ENCODE peak calls at places on chromosome 4, in four cellular contexts. T is IMR-90, K is endodermal cell, Q is heart left ventricle. O is an unnamed sample.
A peak's percentile ranks its signal among the peaks of the same experiment; 100 is the strongest.

GRCh38 chr4:89509708-89510269 is 202.2 kb upstream of the GPRIN3 start:
- DNase-seq in T (peak; percentile 84), Q (no peak), K (no peak), O (no peak)

GRCh38 chr4:105461221-105462041 is 12.4 kb downstream of the PPA2 start:
- DNase-seq in Q (no peak), T (no peak), K (no peak), O (no peak)

GRCh38 chr4:13543648-13544555 is at the start of gene NKX3-2:
- DNase-seq in Q (no peak), K (peak; percentile 84), T (peak; percentile 20), O (peak; percentile 25)

GRCh38 chr4:139665079-139665689 is 435 bp upstream of the MGST2 start:
- DNase-seq in K (no peak), T (no peak), Q (no peak), O (no peak)

GRCh38 chr4:108024078-108024990 is 34.6 kb downstream of the HADH start:
- DNase-seq in Q (no peak), T (no peak), K (no peak), O (no peak)

GRCh38 chr4:86825511-86825910 is 23.7 kb downstream of the SLC10A6 start:
- DNase-seq in Q (no peak), T (peak; percentile 44), K (no peak), O (peak; percentile 43)

GRCh38 chr4:41709844-41710481 is 38.6 kb downstream of the PHOX2B start:
- DNase-seq in Q (no peak), K (no peak), T (peak; percentile 97), O (peak; percentile 81)

GRCh38 chr4:8710416-8710815 is 117.9 kb downstream of the CPZ start:
- DNase-seq in T (no peak), K (no peak), Q (no peak), O (no peak)

GRCh38 chr4:138449938-138450337 is 207.8 kb upstream of the SLC7A11 start:
- DNase-seq in K (no peak), T (no peak), Q (no peak), O (no peak)

GRCh38 chr4:48127882-48128394 is 6.1 kb downstream of the TXK start:
- DNase-seq in T (peak; percentile 94), K (peak; percentile 94), Q (peak; percentile 51), O (peak; percentile 91)

GRCh38 chr4:48130100-48130499 is 4.0 kb downstream of the TXK start:
- DNase-seq in Q (no peak), K (no peak), T (no peak), O (no peak)

GRCh38 chr4:48129307-48130014 is 4.6 kb downstream of the TXK start:
- DNase-seq in K (peak; percentile 54), Q (no peak), T (no peak), O (peak; percentile 3)

GRCh38 chr4:48133668-48134444 is at the start of gene TXK:
- DNase-seq in Q (no peak), T (peak; percentile 13), K (no peak), O (no peak)

DNA sequence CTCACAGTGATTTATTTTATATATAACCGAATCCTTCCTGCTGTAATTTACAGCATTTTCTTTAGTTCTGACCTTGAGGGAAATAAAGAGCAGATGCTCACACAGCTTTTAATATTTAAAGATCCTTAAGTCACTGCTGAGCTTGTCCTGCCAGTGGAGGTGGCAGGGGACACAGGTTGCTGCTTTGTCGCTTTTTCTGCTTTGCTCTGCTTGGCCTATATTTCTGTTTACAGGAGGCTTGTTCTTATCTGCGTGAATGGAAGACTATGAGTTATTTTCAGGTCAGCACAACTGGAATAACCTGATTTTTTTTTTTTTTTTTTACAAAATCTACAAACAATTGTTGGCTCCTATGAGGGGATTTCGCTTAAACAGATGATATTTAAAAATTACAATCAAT is 2.3 kb downstream of the TXK start:
- DNase-seq in K (no peak), T (no peak), Q (no peak), O (peak; percentile 1)
- H3K4me1 ChIP-seq in K (peaks cover 13% of the 10 kb centered on the region), T (peaks cover 3% of the 10 kb centered on the region), Q (no peaks in the 10 kb centered on the region), O (peaks cover 29% of the 10 kb centered on the region)

GRCh38 chr4:110418641-110419040 is 57.3 kb upstream of the ENPEP start:
- DNase-seq in K (peak; percentile 64), T (no peak), Q (no peak), O (no peak)

GRCh38 chr4:110424144-110424543 is 51.8 kb upstream of the ENPEP start:
- DNase-seq in K (no peak), T (no peak), Q (no peak), O (no peak)
- H3K4me1 ChIP-seq in K (no peaks in the 10 kb centered on the region), T (no peaks in the 10 kb centered on the region), Q (no peaks in the 10 kb centered on the region), O (no peaks in the 10 kb centered on the region)

DNA sequence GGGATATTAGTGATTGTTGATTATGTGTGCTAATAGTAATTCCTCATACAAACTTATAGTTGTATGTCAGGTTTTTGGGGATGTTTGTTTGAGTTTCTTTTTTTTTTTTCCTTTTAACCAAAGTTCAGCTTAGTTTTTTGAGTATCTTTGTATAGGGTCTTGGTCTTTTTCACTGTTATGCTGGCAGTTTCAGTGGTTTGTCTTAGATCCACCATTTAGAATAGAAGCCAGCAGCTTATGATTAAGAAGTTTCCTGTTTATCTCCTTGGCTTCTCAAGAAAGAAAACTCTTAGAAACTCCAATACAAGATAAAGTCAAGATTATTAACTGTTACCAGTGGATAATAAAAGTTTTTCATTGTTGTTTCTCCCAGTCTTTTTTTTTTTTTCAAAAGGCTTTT is 16.1 kb downstream of the CPEB2 start:
- DNase-seq in K (no peak), T (no peak), Q (no peak), O (no peak)
- H3K4me1 ChIP-seq in K (no peaks in the 10 kb centered on the region), T (peaks cover 2% of the 10 kb centered on the region), Q (no peaks in the 10 kb centered on the region), O (no peaks in the 10 kb centered on the region)

DNA sequence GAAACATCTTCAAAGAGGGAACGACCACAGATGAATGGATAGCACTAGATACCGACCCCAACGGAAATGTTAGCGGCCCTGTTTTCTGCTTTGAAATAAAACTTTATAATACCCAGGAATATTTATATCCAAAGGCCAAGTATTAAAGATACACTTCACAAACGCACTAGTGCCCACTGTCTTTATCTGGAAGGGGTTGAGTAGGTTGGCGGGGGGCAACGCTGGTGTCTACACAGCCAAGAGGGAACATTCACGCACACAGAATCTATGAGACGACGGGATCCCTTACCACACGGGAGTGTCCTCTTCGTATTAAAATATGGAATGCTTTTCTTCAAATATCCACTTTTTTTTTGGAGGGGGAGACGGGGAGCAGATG is 3.3 kb downstream of the HAND2 start:
- DNase-seq in Q (no peak), T (no peak), K (no peak), O (no peak)
- H3K4me1 ChIP-seq in Q (no peaks in the 10 kb centered on the region), T (no peaks in the 10 kb centered on the region), K (peaks cover 6% of the 10 kb centered on the region), O (no peaks in the 10 kb centered on the region)

GRCh38 chr4:37982736-37983135 is 22.5 kb downstream of the PTTG2 start:
- DNase-seq in Q (no peak), T (no peak), K (no peak), O (no peak)
- H3K4me1 ChIP-seq in Q (no peaks in the 10 kb centered on the region), T (peaks cover 10% of the 10 kb centered on the region), K (peaks cover 8% of the 10 kb centered on the region), O (peaks cover 16% of the 10 kb centered on the region)

GRCh38 chr4:140706276-140706625 is 49.9 kb downstream of the TBC1D9 start:
- DNase-seq in K (no peak), Q (no peak), T (no peak), O (no peak)

GRCh38 chr4:140704392-140704955 is 51.7 kb downstream of the TBC1D9 start:
- DNase-seq in K (no peak), Q (no peak), T (no peak), O (no peak)

GRCh38 chr4:140703463-140703862 is 52.7 kb downstream of the TBC1D9 start:
- DNase-seq in K (no peak), T (peak; percentile 22), Q (no peak), O (no peak)

GRCh38 chr4:140705625-140706275 is 50.4 kb downstream of the TBC1D9 start:
- DNase-seq in K (no peak), T (no peak), Q (no peak), O (no peak)

DNA sequence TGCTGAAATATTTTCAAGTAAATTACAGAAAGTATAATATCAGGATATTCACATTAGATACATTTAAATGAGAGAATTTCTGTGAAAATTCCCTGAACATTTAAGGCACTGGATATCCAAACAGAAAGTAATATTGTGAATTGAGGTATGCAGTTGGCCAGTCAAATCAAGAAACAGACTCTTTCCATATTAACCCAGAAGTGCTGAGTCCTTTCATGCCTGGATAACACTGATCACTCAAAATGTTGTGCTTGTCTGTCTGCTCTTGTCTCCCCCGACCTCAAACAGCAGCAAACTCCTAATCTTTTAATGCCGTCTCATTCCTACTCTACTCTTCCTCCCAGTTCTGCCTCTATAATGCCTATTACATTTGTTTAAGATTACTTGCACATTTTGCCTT is 51.2 kb downstream of the TBC1D9 start:
- DNase-seq in Q (no peak), T (no peak), K (no peak), O (no peak)
- H3K4me1 ChIP-seq in Q (no peaks in the 10 kb centered on the region), T (peaks cover 2% of the 10 kb centered on the region), K (peaks cover 34% of the 10 kb centered on the region), O (no peaks in the 10 kb centered on the region)

O was measured in PC-3.